ENCODE peak calls at places on chromosomes 4 and X, in four cellular contexts. One of them, this sample, is unnamed.

GRCh38 chr4:32117696-32118095 is 1397.5 kb downstream of the PCDH7 start:
- DNase-seq in stimulated activated naive B cell treated with anti-CD40 and anti-IgM and Interleukin-4, amounts not matched to agents 10 μg/mL and 1 μg/mL and 100 μg/mL, for 72 hours: no peak
- DNase-seq in cardiac fibroblast: no peak
- DNase-seq in RCC 7860: no peak
- DNase-seq in this sample: no peak

GRCh38 chr4:156295676-156296075 is 342.0 kb upstream of the CTSO start:
- DNase-seq in stimulated activated naive B cell treated with anti-CD40 and anti-IgM and Interleukin-4, amounts not matched to agents 10 μg/mL and 1 μg/mL and 100 μg/mL, for 72 hours: no peak
- DNase-seq in cardiac fibroblast: peak
- DNase-seq in RCC 7860: no peak
- DNase-seq in this sample: no peak

GRCh38 chrX:44042124-44042523 is 68.9 kb upstream of the NDP start:
- DNase-seq in stimulated activated naive B cell treated with anti-CD40 and anti-IgM and Interleukin-4, amounts not matched to agents 10 μg/mL and 1 μg/mL and 100 μg/mL, for 72 hours: no peak
- DNase-seq in cardiac fibroblast: no peak
- DNase-seq in RCC 7860: no peak
- DNase-seq in this sample: no peak

GRCh38 chr4:118322831-118323502 is 29.8 kb downstream of the PRSS12 start:
- DNase-seq in stimulated activated naive B cell treated with anti-CD40 and anti-IgM and Interleukin-4, amounts not matched to agents 10 μg/mL and 1 μg/mL and 100 μg/mL, for 72 hours: no peak
- DNase-seq in cardiac fibroblast: no peak
- DNase-seq in RCC 7860: no peak
- DNase-seq in this sample: no peak

GRCh38 chr4:74157116-74157742 is 689 bp upstream of the MTHFD2L start:
- DNase-seq in stimulated activated naive B cell treated with anti-CD40 and anti-IgM and Interleukin-4, amounts not matched to agents 10 μg/mL and 1 μg/mL and 100 μg/mL, for 72 hours: no peak
- DNase-seq in cardiac fibroblast: peak
- DNase-seq in RCC 7860: no peak
- DNase-seq in this sample: no peak

GRCh38 chrX:102113367-102113766 is 12.1 kb upstream of the TCEAL2 start:
- DNase-seq in stimulated activated naive B cell treated with anti-CD40 and anti-IgM and Interleukin-4, amounts not matched to agents 10 μg/mL and 1 μg/mL and 100 μg/mL, for 72 hours: no peak
- DNase-seq in cardiac fibroblast: no peak
- DNase-seq in RCC 7860: no peak
- DNase-seq in this sample: no peak

GRCh38 chrX:23820235-23820782 is 37.3 kb downstream of the SAT1 start:
- DNase-seq in stimulated activated naive B cell treated with anti-CD40 and anti-IgM and Interleukin-4, amounts not matched to agents 10 μg/mL and 1 μg/mL and 100 μg/mL, for 72 hours: no peak
- DNase-seq in cardiac fibroblast: peak
- DNase-seq in RCC 7860: no peak
- DNase-seq in this sample: no peak

GRCh38 chr4:65658117-65658516 is 12.2 kb downstream of the EPHA5 start:
- DNase-seq in stimulated activated naive B cell treated with anti-CD40 and anti-IgM and Interleukin-4, amounts not matched to agents 10 μg/mL and 1 μg/mL and 100 μg/mL, for 72 hours: no peak
- DNase-seq in cardiac fibroblast: no peak
- DNase-seq in RCC 7860: no peak
- DNase-seq in this sample: no peak

GRCh38 chrX:68433155-68433980 is at the start of gene OPHN1:
- DNase-seq in stimulated activated naive B cell treated with anti-CD40 and anti-IgM and Interleukin-4, amounts not matched to agents 10 μg/mL and 1 μg/mL and 100 μg/mL, for 72 hours: no peak
- DNase-seq in cardiac fibroblast: peak
- DNase-seq in RCC 7860: peak
- DNase-seq in this sample: no peak

GRCh38 chr4:78878031-78878430 is 61.2 kb downstream of the PAQR3 start:
- DNase-seq in stimulated activated naive B cell treated with anti-CD40 and anti-IgM and Interleukin-4, amounts not matched to agents 10 μg/mL and 1 μg/mL and 100 μg/mL, for 72 hours: no peak
- DNase-seq in cardiac fibroblast: no peak
- DNase-seq in RCC 7860: no peak
- DNase-seq in this sample: no peak

GRCh38 chrX:69027181-69028005 is 137.9 kb downstream of the PJA1 start:
- DNase-seq in stimulated activated naive B cell treated with anti-CD40 and anti-IgM and Interleukin-4, amounts not matched to agents 10 μg/mL and 1 μg/mL and 100 μg/mL, for 72 hours: peak
- DNase-seq in cardiac fibroblast: peak
- DNase-seq in RCC 7860: no peak
- DNase-seq in this sample: no peak